ENCODE peak calls at places on chromosome 3, in nine cellular contexts. B, I, L, Q, N, F, A, O and J are unnamed samples.

GRCh38 chr3:129312021-129312639 is 33.5 kb downstream of the HMCES start:
- DNase-seq in B (no peak), A (no peak), F (no peak), I (no peak), Q (no peak), O (peak), N (no peak), L (peak), J (no peak)

GRCh38 chr3:58596828-58597518 is 19.8 kb upstream of the FAM107A start:
- DNase-seq in I (no peak), L (no peak), Q (no peak), O (no peak), B (no peak), N (no peak), A (no peak), F (no peak), J (no peak)

GRCh38 chr3:123750659-123751420 is 133.3 kb downstream of the MYLK start:
- DNase-seq in N (peak), Q (no peak), B (no peak), I (peak), F (no peak), L (no peak), A (no peak), O (no peak), J (no peak)

GRCh38 chr3:141292346-141293058 is 60.9 kb downstream of the PXYLP1 start:
- DNase-seq in N (no peak), L (no peak), I (no peak), O (no peak), A (no peak), B (no peak), F (no peak), Q (no peak), J (no peak)

GRCh38 chr3:129662230-129662629 is 55.8 kb upstream of the PLXND1 start:
- DNase-seq in F (no peak), I (peak), A (no peak), B (no peak), L (no peak), O (no peak), N (no peak), Q (no peak), J (no peak)

GRCh38 chr3:188046561-188047213 is 107.3 kb upstream of the LPP start:
- DNase-seq in A (no peak), O (no peak), B (no peak), F (no peak), L (no peak), Q (no peak), I (no peak), N (no peak), J (no peak)

GRCh38 chr3:16909802-16910201 is 25.0 kb downstream of the PLCL2 start:
- DNase-seq in F (no peak), Q (no peak), B (no peak), N (no peak), A (no peak), O (no peak), L (no peak), I (no peak), J (no peak)

GRCh38 chr3:12318758-12319621 is 30.1 kb downstream of the PPARG start:
- DNase-seq in N (no peak), O (no peak), Q (no peak), A (no peak), I (no peak), F (no peak), L (no peak), B (no peak), J (no peak)

GRCh38 chr3:28376424-28376823 is 27.8 kb upstream of the AZI2 start:
- DNase-seq in F (no peak), O (no peak), B (no peak), I (no peak), A (no peak), Q (no peak), L (no peak), N (no peak), J (no peak)

GRCh38 chr3:112514527-112515128 is 15.4 kb upstream of the BTLA start:
- DNase-seq in L (no peak), Q (no peak), A (no peak), N (no peak), O (no peak), I (no peak), F (no peak), B (no peak), J (no peak)

GRCh38 chr3:29065211-29065785 is 215.6 kb upstream of the RBMS3 start:
- DNase-seq in I (peak), L (peak), F (peak), N (no peak), Q (peak), O (peak), B (no peak), A (peak), J (peak)

DNA sequence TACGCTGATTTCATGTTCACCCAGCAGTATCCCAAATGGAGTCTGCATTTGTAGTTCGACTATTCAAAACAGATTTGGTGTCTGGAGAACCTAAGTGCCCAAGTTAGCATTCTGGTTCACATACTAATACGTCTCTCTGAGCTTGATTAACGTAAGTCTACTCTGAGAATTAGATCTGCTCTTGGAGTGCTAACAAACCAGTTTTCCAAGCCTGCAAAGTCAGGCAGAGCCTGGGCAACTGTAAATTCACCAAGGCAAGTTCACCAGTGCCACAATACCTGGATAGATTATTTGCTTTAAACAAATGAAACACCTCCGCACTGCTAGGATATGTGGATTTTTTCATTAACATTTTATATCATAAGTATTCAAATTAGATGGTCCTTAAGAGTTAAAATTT is 912.6 kb downstream of the ROBO1 start:
- DNase-seq in B (no peak), N (no peak), Q (no peak), O (no peak), L (no peak), F (no peak), A (no peak), I (no peak), J (no peak)
- TF ChIP-seq EP300 in B (no peak), N (no peak), Q (no peak), O (no peak), L (no peak), F (no peak), A (no peak), I (no peak), J (no peak)

GRCh38 chr3:74756586-74756985 is 142.1 kb upstream of the CNTN3 start:
- DNase-seq in L (no peak), O (no peak), Q (no peak), N (no peak), B (no peak), A (no peak), F (no peak), I (no peak), J (no peak)
- H3K27ac ChIP-seq in L (no peak), O (no peak), Q (no peak), N (no peak), B (no peak), A (no peak), F (no peak), I (no peak), J (no peak)

GRCh38 chr3:156207802-156208685 is 87.7 kb downstream of the KCNAB1 start:
- DNase-seq in F (no peak), N (no peak), I (no peak), Q (no peak), A (no peak), L (no peak), O (no peak), B (no peak), J (no peak)
- TF ChIP-seq EP300 in F (no peak), N (no peak), I (no peak), Q (no peak), A (no peak), L (no peak), O (no peak), B (no peak), J (no peak)

DNA sequence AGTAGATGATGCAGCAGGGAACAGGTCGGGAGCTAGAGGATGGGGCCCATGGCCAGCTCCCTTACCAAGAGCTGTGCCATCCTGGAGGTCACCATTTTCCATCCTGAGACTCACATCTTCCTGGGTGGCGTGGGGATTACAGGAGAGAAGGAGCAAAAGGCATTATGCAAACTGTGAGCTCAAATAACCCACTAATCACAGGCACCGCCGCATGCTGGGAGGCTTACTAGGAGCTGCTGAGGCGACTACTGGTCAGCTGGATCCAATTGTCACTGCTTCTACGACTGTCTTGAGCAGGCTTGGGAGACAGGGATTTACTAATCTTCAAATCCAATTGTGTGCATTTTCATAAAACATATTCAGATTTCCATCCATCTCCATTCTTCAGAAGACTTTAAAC is 12.5 kb upstream of the KBTBD12 start:
- DNase-seq in F (no peak), L (no peak), Q (no peak), O (no peak), A (no peak), N (no peak), B (no peak), I (no peak), J (no peak)
- H3K27ac ChIP-seq in F (no peak), L (no peak), Q (no peak), O (no peak), A (no peak), N (no peak), B (no peak), I (no peak), J (no peak)

GRCh38 chr3:40653878-40654277 is 129.1 kb downstream of the ZNF621 start:
- DNase-seq in O (no peak), L (no peak), I (no peak), B (no peak), N (no peak), Q (no peak), F (no peak), A (no peak), J (no peak)

GRCh38 chr3:40645883-40646282 is 121.1 kb downstream of the ZNF621 start:
- DNase-seq in N (no peak), Q (no peak), L (peak), I (no peak), O (no peak), A (no peak), B (no peak), F (no peak), J (no peak)

GRCh38 chr3:40652072-40652471 is 127.3 kb downstream of the ZNF621 start:
- DNase-seq in F (no peak), O (no peak), L (no peak), A (no peak), I (no peak), Q (no peak), B (no peak), N (no peak), J (no peak)

DNA sequence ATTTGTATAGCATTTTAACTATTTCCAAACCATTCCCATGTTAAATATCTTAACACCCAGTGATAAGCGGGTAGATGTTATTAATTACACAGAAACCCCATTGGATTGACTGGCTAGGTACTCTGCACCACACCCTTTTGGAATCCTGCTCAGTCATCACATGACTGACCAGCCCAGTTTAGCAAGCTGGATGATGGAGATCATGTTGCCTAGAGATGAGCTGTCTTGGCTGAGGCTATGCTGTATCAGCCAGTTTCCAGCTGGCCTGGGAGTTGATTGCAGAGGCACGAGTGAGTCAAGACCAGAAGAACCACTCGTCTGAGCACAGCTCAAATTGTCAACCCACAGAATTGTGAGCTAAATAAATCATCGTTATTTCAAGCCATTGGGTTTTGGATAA is 124.6 kb downstream of the ZNF621 start:
- DNase-seq in F (no peak), A (no peak), B (no peak), O (no peak), N (no peak), L (no peak), Q (no peak), I (no peak), J (no peak)
- TF ChIP-seq EP300 in F (no peak), A (no peak), B (no peak), O (no peak), N (no peak), L (no peak), Q (no peak), I (no peak), J (no peak)

GRCh38 chr3:43061101-43061895 is 44.6 kb downstream of the POMGNT2 start:
- DNase-seq in O (no peak), B (no peak), I (no peak), F (peak), N (no peak), Q (no peak), L (no peak), A (no peak), J (no peak)

GRCh38 chr3:43062556-43063040 is 43.3 kb downstream of the POMGNT2 start:
- DNase-seq in B (peak), O (no peak), Q (no peak), I (no peak), N (no peak), L (no peak), A (no peak), F (peak), J (no peak)

GRCh38 chr3:43063114-43063513 is 42.8 kb downstream of the POMGNT2 start:
- DNase-seq in B (no peak), I (no peak), F (peak), O (no peak), N (no peak), Q (no peak), L (no peak), A (no peak), J (no peak)

GRCh38 chr3:43059456-43059855 is 46.4 kb downstream of the POMGNT2 start:
- DNase-seq in I (no peak), B (no peak), F (no peak), L (no peak), O (no peak), N (no peak), A (no peak), Q (no peak), J (no peak)

GRCh38 chr3:43062040-43062555 is 43.8 kb downstream of the POMGNT2 start:
- DNase-seq in N (no peak), L (no peak), F (peak), Q (no peak), A (no peak), I (no peak), O (no peak), B (no peak), J (no peak)
- H3K27ac ChIP-seq in N (no peak), L (no peak), F (no peak), Q (no peak), A (no peak), I (no peak), O (no peak), B (no peak), J (no peak)

GRCh38 chr3:67529337-67529736 is 125.1 kb downstream of the SUCLG2 start:
- DNase-seq in B (no peak), L (no peak), I (peak), O (no peak), A (no peak), Q (no peak), F (no peak), N (no peak), J (no peak)

GRCh38 chr3:67524046-67524445 is 130.4 kb downstream of the SUCLG2 start:
- DNase-seq in I (no peak), A (no peak), Q (no peak), L (no peak), B (no peak), O (no peak), F (no peak), N (no peak), J (no peak)

GRCh38 chr3:67529915-67530314 is 124.5 kb downstream of the SUCLG2 start:
- DNase-seq in L (no peak), O (no peak), F (no peak), Q (no peak), A (no peak), N (no peak), I (no peak), B (no peak), J (no peak)

GRCh38 chr3:67522081-67522480 is 132.3 kb downstream of the SUCLG2 start:
- DNase-seq in O (no peak), B (no peak), N (no peak), L (no peak), A (no peak), Q (no peak), F (no peak), I (no peak), J (no peak)

GRCh38 chr3:67526246-67526645 is 128.2 kb downstream of the SUCLG2 start:
- DNase-seq in B (no peak), L (no peak), I (no peak), O (no peak), N (no peak), F (no peak), A (no peak), Q (no peak), J (no peak)
- TF ChIP-seq EP300 in B (no peak), L (no peak), I (no peak), O (no peak), N (no peak), F (no peak), A (no peak), Q (no peak), J (no peak)

DNA sequence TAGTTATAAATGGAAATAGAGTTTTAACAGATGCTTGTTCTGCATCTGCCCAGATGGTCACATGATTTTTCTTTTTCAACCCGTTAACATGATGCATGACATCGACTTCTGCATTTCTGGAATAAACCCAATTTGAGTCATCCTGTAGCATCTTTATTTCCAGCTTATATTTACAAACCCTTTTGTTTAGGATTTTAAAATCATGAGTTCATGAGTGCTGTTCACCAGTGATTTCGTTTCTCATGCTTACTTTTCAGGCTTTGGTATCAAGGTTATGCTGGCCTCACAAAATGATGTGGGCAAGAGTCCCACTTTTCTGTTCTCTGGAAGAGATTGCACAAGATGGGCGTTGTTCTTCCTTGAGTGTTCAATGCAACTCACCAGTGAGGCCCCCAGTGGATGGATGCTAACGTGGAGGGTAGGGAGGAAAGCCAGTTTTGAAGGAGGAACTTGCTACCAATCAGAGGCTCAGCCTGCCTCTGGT is 5.2 kb downstream of the HRH1 start:
- DNase-seq in Q (no peak), B (no peak), N (no peak), A (peak), I (no peak), F (no peak), O (no peak), L (peak), J (no peak)
- H3K27ac ChIP-seq in Q (peak), B (no peak), N (no peak), A (peak), I (no peak), F (peak), O (peak), L (peak), J (peak)

GRCh38 chr3:122510878-122511481 is 3.8 kb downstream of the KPNA1 start:
- DNase-seq in A (no peak), Q (no peak), B (no peak), N (no peak), I (peak), L (no peak), O (no peak), F (no peak), J (peak)

GRCh38 chr3:122508135-122508914 is 6.4 kb downstream of the KPNA1 start:
- DNase-seq in Q (no peak), A (no peak), O (no peak), B (no peak), N (no peak), I (no peak), L (no peak), F (no peak), J (no peak)

GRCh38 chr3:122505676-122506075 is 9.1 kb downstream of the KPNA1 start:
- DNase-seq in I (no peak), B (no peak), Q (no peak), L (no peak), A (no peak), F (no peak), O (no peak), N (no peak), J (no peak)

GRCh38 chr3:122502139-122502538 is 12.6 kb downstream of the KPNA1 start:
- DNase-seq in B (peak), O (no peak), L (no peak), N (no peak), F (no peak), Q (no peak), A (no peak), I (no peak), J (no peak)

DNA sequence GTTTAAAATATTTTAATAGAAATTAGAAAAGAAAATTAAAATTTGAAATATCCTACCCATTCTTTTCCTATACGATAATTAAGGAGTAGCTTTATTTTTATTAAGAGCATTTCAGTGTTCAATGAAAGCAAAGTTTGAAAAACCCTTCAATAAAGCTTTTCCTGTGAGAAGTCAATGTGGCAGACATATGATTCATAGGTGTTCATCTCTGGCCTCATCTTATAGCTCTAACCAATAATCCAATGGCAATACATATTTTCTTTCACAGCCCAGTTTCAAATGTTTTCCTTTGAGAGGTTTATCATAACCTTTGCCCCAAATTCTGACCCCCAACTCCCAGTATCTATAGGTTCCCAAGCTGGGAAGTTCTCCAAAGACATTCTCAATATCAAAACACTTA is 8.3 kb downstream of the KPNA1 start:
- DNase-seq in Q (no peak), A (no peak), I (no peak), O (no peak), L (no peak), N (no peak), B (no peak), F (no peak), J (no peak)
- TF ChIP-seq EP300 in Q (no peak), A (no peak), I (no peak), O (no peak), L (no peak), N (no peak), B (no peak), F (no peak), J (no peak)